ENCODE peak calls at places on chromosome 1, in five cellular contexts. One of them, this sample, is unnamed.

GRCh38 chr1:198681831-198682756 is 43.3 kb downstream of the PTPRC start:
- DNase-seq in nephron progenitor cell: no peak
- DNase-seq in iPS DF 19.7: no peak
- DNase-seq in breast epithelium: no peak
- DNase-seq in sciatic nerve: peak; percentile 68
- DNase-seq in this sample: no peak

GRCh38 chr1:41241748-41242644 is at the start of gene SCMH1:
- DNase-seq in nephron progenitor cell: peak; percentile 76
- DNase-seq in iPS DF 19.7: no peak
- DNase-seq in breast epithelium: no peak
- DNase-seq in sciatic nerve: peak; percentile 70
- DNase-seq in this sample: peak; percentile 62

GRCh38 chr1:88875595-88875994 is 15.8 kb downstream of the GTF2B start:
- DNase-seq in nephron progenitor cell: no peak
- DNase-seq in iPS DF 19.7: no peak
- DNase-seq in breast epithelium: no peak
- DNase-seq in sciatic nerve: no peak
- DNase-seq in this sample: no peak

GRCh38 chr1:208604295-208604694 is 360.1 kb upstream of the PLXNA2 start:
- DNase-seq in nephron progenitor cell: no peak
- DNase-seq in iPS DF 19.7: no peak
- DNase-seq in breast epithelium: no peak
- DNase-seq in sciatic nerve: no peak
- DNase-seq in this sample: no peak

GRCh38 chr1:32695098-32695904 is 7.3 kb downstream of the SYNC start:
- DNase-seq in nephron progenitor cell: no peak
- DNase-seq in iPS DF 19.7: no peak
- DNase-seq in breast epithelium: peak; percentile 92
- DNase-seq in sciatic nerve: peak; percentile 80
- DNase-seq in this sample: no peak

GRCh38 chr1:154087574-154087973 is 67.3 kb downstream of the NUP210L start:
- DNase-seq in nephron progenitor cell: no peak
- DNase-seq in iPS DF 19.7: no peak
- DNase-seq in breast epithelium: no peak
- DNase-seq in sciatic nerve: no peak
- DNase-seq in this sample: no peak

GRCh38 chr1:214277704-214278635 is 3.0 kb upstream of the SMYD2 start:
- DNase-seq in nephron progenitor cell: no peak
- DNase-seq in iPS DF 19.7: no peak
- DNase-seq in breast epithelium: no peak
- DNase-seq in sciatic nerve: no peak
- DNase-seq in this sample: no peak

GRCh38 chr1:18955442-18956188 is 861 bp downstream of the IFFO2 start:
- DNase-seq in nephron progenitor cell: peak; percentile 66
- DNase-seq in iPS DF 19.7: no peak
- DNase-seq in breast epithelium: no peak
- DNase-seq in sciatic nerve: no peak
- DNase-seq in this sample: peak; percentile 44

GRCh38 chr1:54300395-54300794 is 100.4 kb downstream of the MRPL37 start:
- DNase-seq in nephron progenitor cell: no peak
- DNase-seq in iPS DF 19.7: no peak
- DNase-seq in breast epithelium: no peak
- DNase-seq in sciatic nerve: no peak
- DNase-seq in this sample: no peak

GRCh38 chr1:44707112-44707881 is 23.7 kb downstream of the RNU5D-1 start:
- DNase-seq in nephron progenitor cell: no peak
- DNase-seq in iPS DF 19.7: no peak
- DNase-seq in breast epithelium: no peak
- DNase-seq in sciatic nerve: no peak
- DNase-seq in this sample: no peak

GRCh38 chr1:97186381-97186780 is 464.8 kb downstream of the PTBP2 start:
- DNase-seq in nephron progenitor cell: no peak
- DNase-seq in iPS DF 19.7: no peak
- DNase-seq in breast epithelium: no peak
- DNase-seq in sciatic nerve: no peak
- DNase-seq in this sample: peak; percentile 8

GRCh38 chr1:26162220-26162703 is 3.4 kb downstream of the FAM110D start:
- DNase-seq in nephron progenitor cell: no peak
- DNase-seq in iPS DF 19.7: no peak
- DNase-seq in breast epithelium: no peak
- DNase-seq in sciatic nerve: no peak
- DNase-seq in this sample: no peak

GRCh38 chr1:5554111-5554510 is 438.1 kb downstream of the NPHP4 start:
- DNase-seq in nephron progenitor cell: no peak
- DNase-seq in iPS DF 19.7: no peak
- DNase-seq in breast epithelium: no peak
- DNase-seq in sciatic nerve: no peak
- DNase-seq in this sample: no peak

GRCh38 chr1:30969903-30970302 is 61.3 kb upstream of the SDC3 start:
- DNase-seq in nephron progenitor cell: no peak
- DNase-seq in iPS DF 19.7: no peak
- DNase-seq in breast epithelium: no peak
- DNase-seq in sciatic nerve: no peak
- DNase-seq in this sample: no peak

GRCh38 chr1:111887875-111888274 is 101.6 kb downstream of the KCND3 start:
- DNase-seq in nephron progenitor cell: no peak
- DNase-seq in iPS DF 19.7: no peak
- DNase-seq in breast epithelium: no peak
- DNase-seq in sciatic nerve: no peak
- DNase-seq in this sample: no peak

GRCh38 chr1:89955311-89955710 is 39.6 kb upstream of the ZNF326 start:
- DNase-seq in nephron progenitor cell: no peak
- DNase-seq in iPS DF 19.7: no peak
- DNase-seq in breast epithelium: no peak
- DNase-seq in sciatic nerve: no peak
- DNase-seq in this sample: no peak

GRCh38 chr1:38241594-38242331 is 195.2 kb upstream of the POU3F1 start:
- DNase-seq in nephron progenitor cell: no peak
- DNase-seq in iPS DF 19.7: no peak
- DNase-seq in breast epithelium: no peak
- DNase-seq in sciatic nerve: no peak
- DNase-seq in this sample: no peak

GRCh38 chr1:236515443-236515958 is 8.3 kb upstream of the LGALS8 start:
- DNase-seq in nephron progenitor cell: no peak
- DNase-seq in iPS DF 19.7: no peak
- DNase-seq in breast epithelium: no peak
- DNase-seq in sciatic nerve: no peak
- DNase-seq in this sample: no peak